ENCODE peak calls at places on chromosome 3, in seven cellular contexts. H, N, T, C, I, G and U are unnamed samples. For H3K9me3, the result is how much of the 10 kb centered on the place peaks cover.

GRCh38 chr3:140177943-140178342 is 243.0 kb downstream of the CLSTN2 start:
- DNase-seq in H (no peak), N (no peak), T (no peak), C (no peak), I (no peak), G (no peak), U (no peak)

GRCh38 chr3:63814300-63814699 is 4.8 kb upstream of the C3orf49 start:
- DNase-seq in H (no peak), N (no peak), T (no peak), C (peak), I (no peak), G (no peak), U (no peak)

GRCh38 chr3:156535162-156535627 is 19.7 kb downstream of the SSR3 start:
- DNase-seq in H (peak), N (peak), T (peak), C (peak), I (peak), G (no peak), U (peak)

GRCh38 chr3:117868766-117869165 is 1159.2 kb downstream of the TUSC7 start:
- DNase-seq in H (no peak), N (no peak), T (no peak), C (no peak), I (no peak), G (no peak), U (no peak)

GRCh38 chr3:81302045-81302444 is 459.4 kb downstream of the GBE1 start:
- DNase-seq in H (peak), N (no peak), T (no peak), C (peak), I (no peak), G (no peak), U (no peak)

GRCh38 chr3:109018828-109019227 is 65.1 kb upstream of the GUCA1C start:
- DNase-seq in H (no peak), N (no peak), T (no peak), C (peak), I (no peak), G (no peak), U (no peak)

GRCh38 chr3:150762662-150763121 is 277 bp downstream of the SIAH2 start:
- DNase-seq in H (no peak), N (no peak), T (no peak), C (no peak), I (no peak), G (no peak), U (no peak)

GRCh38 chr3:195240171-195240701 is 30.7 kb downstream of the XXYLT1 start:
- DNase-seq in H (peak), N (peak), T (no peak), C (peak), I (peak), G (no peak), U (no peak)

DNA sequence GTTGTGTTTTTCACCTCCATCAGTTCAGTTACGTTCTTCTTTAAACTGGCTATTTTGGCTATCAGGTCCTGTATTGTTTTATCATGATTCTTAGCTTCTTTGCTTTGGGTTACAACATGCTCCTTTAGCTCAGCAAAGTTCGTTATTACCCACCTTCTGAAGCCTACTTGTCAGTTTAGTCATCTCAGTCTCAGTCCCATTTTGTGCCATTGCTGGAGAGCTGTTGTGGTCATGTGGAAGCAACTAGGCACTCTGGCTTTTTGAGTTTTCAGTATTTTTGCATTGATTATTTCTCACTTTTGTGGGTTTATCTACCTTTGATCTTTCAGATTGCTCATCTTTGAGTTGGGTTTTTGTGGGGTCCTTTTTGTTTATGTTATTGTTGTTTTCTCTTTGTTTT is 151.3 kb downstream of the CFAP20DC start:
- DNase-seq in H (no peak), N (no peak), T (no peak), C (no peak), I (no peak), G (no peak), U (no peak)
- H3K9me3 ChIP-seq in H (under half), N (under half), T (under half), C (under half), I (under half), G (under half), U (under half)

GRCh38 chr3:56985460-56986327 is 74.8 kb upstream of the SPATA12 start:
- DNase-seq in H (no peak), N (no peak), T (no peak), C (no peak), I (no peak), G (no peak), U (no peak)
- TF ChIP-seq CTCF in H (no peak), N (no peak), T (no peak), C (peak), I (no peak), G (no peak), U (no peak)

DNA sequence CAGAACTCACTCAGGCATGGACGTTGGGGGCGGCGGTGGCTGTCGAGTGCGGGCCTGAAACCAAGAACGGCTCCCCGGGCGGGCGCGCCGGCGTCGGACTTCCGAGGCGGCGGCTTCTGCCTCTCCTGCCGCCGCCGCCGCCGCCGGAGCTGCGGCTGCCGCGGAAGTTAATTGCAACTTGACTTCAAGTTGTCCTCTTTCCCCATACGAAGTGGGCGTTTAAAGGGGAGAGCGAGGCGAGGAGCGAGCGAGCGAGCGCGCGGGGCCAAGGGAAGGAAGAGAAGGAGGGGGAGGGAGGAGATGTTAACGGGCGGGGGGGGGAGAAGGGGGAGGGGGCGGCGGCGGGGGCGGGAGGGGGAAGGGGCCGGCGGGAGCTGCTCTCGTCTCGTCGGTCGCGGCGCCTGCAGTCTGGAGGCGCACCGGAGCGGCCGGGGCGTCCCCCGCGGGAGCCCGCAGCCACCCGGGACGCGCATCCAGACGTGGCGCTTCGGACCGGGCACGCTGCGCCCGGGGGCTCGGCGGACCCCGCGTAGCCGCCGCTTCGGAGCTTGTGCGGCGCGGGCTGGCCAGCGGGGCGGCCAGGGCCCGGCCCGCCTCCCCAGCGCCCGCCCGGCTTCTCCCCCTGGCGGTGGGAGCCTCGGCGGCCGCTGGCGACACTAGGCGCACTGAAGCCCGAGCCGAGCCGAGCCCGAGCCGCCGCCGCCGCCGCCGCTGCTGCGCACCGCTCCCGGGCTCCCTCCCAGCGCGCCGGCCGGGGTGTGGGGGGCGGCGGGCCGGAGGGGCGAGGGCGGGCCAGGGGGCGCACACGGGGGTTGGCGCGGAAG is 19.7 kb upstream of the SATB1 start:
- DNase-seq in H (peak), N (peak), T (peak), C (peak), I (peak), G (peak), U (peak)
- H3K4me3 ChIP-seq in H (peak), N (peak), T (peak), C (peak), I (peak), G (peak), U (peak)

DNA sequence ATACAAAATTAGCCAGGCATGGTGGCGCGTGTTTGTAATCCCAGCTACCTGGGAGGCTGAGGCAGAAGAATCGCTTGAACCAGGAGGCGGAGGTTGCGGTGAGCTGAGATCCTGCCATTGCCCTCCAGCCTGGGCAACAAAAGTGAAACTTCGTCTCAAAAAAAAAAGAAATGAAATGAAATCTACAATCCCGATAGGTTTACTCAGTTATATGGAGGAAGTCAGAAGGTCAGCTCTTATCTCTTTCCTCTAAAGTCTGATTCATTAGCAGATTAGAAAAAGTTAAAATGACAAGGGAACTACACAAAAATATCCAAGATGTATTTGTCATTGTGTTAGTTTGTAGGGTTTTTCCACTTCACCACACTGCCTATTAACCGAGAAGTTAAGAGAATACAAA is 420.7 kb downstream of the SHQ1 start:
- DNase-seq in H (no peak), N (no peak), T (no peak), C (no peak), I (no peak), G (no peak), U (no peak)
- H3K9me3 ChIP-seq in H (under half), N (under half), T (under half), C (under half), I (under half), G (under half), U (under half)

GRCh38 chr3:196419386-196419785 is 12.8 kb downstream of the UBXN7 start:
- DNase-seq in H (no peak), N (no peak), T (no peak), C (no peak), I (no peak), G (no peak), U (no peak)

GRCh38 chr3:196422976-196423781 is 9.0 kb downstream of the UBXN7 start:
- DNase-seq in H (peak), N (peak), T (no peak), C (peak), I (peak), G (no peak), U (peak)
- TF ChIP-seq CTCF in H (no peak), N (no peak), T (no peak), C (no peak), I (no peak), G (no peak), U (no peak)

GRCh38 chr3:152491922-152492321 is 223.2 kb downstream of the MBNL1 start:
- DNase-seq in H (no peak), N (no peak), T (no peak), C (no peak), I (no peak), G (no peak), U (no peak)

GRCh38 chr3:152496286-152496685 is 227.6 kb downstream of the MBNL1 start:
- DNase-seq in H (no peak), N (no peak), T (no peak), C (no peak), I (no peak), G (no peak), U (no peak)

GRCh38 chr3:152496716-152497115 is 228.0 kb downstream of the MBNL1 start:
- DNase-seq in H (no peak), N (no peak), T (no peak), C (no peak), I (no peak), G (no peak), U (no peak)

GRCh38 chr3:152499796-152500385 is 231.2 kb downstream of the MBNL1 start:
- DNase-seq in H (no peak), N (no peak), T (no peak), C (no peak), I (no peak), G (no peak), U (no peak)

GRCh38 chr3:152497457-152497856 is 228.7 kb downstream of the MBNL1 start:
- DNase-seq in H (no peak), N (no peak), T (no peak), C (no peak), I (no peak), G (no peak), U (no peak)
- H3K4me3 ChIP-seq in H (no peak), N (no peak), T (no peak), C (no peak), I (no peak), G (no peak), U (no peak)

GRCh38 chr3:18703798-18704197 is 278.7 kb upstream of the SATB1 start:
- DNase-seq in H (no peak), N (no peak), T (no peak), C (no peak), I (no peak), G (no peak), U (no peak)

GRCh38 chr3:18704326-18704725 is 279.2 kb upstream of the SATB1 start:
- DNase-seq in H (no peak), N (no peak), T (no peak), C (no peak), I (no peak), G (no peak), U (no peak)
- H3K9me3 ChIP-seq in H (under half), N (under half), T (under half), C (under half), I (under half), G (under half), U (under half)

GRCh38 chr3:105611304-105612192 is 244.8 kb downstream of the ALCAM start:
- DNase-seq in H (no peak), N (no peak), T (peak), C (no peak), I (no peak), G (no peak), U (no peak)

GRCh38 chr3:105610473-105610872 is 243.8 kb downstream of the ALCAM start:
- DNase-seq in H (no peak), N (no peak), T (no peak), C (no peak), I (no peak), G (no peak), U (no peak)

GRCh38 chr3:105608623-105609022 is 241.9 kb downstream of the ALCAM start:
- DNase-seq in H (no peak), N (peak), T (no peak), C (peak), I (no peak), G (no peak), U (no peak)

GRCh38 chr3:105606052-105606451 is 239.3 kb downstream of the ALCAM start:
- DNase-seq in H (no peak), N (no peak), T (no peak), C (no peak), I (no peak), G (no peak), U (no peak)
- TF ChIP-seq CTCF in H (no peak), N (no peak), T (no peak), C (no peak), I (no peak), G (no peak), U (no peak)

GRCh38 chr3:24378313-24378712 is 116.3 kb downstream of the THRB start:
- DNase-seq in H (no peak), N (no peak), T (no peak), C (no peak), I (no peak), G (no peak), U (no peak)
- H3K4me3 ChIP-seq in H (no peak), N (no peak), T (no peak), C (no peak), I (no peak), G (no peak), U (no peak)